ENCODE peak calls at places on chromosomes 12 and 14, in ten cellular contexts. One of them, this sample, is unnamed.

GRCh38 chr14:67428501-67429031 is 16.6 kb upstream of the PLEK2 start:
- DNase-seq in caudate nucleus: no peak
- DNase-seq in fibroblast of lung: peak; percentile 82
- DNase-seq in aorta: no peak
- DNase-seq in stomach: peak; percentile 54
- DNase-seq in esophagus squamous epithelium: no peak
- DNase-seq in H9: peak; percentile 50
- DNase-seq in IMR-90: peak; percentile 75
- DNase-seq in right lobe of liver: no peak
- DNase-seq in ovary: no peak
- DNase-seq in this sample: no peak

GRCh38 chr14:73633517-73634332 is 11.1 kb upstream of the DNAL1 start:
- DNase-seq in caudate nucleus: peak; percentile 20
- DNase-seq in fibroblast of lung: peak; percentile 60
- DNase-seq in aorta: peak; percentile 85
- DNase-seq in stomach: peak; percentile 59
- DNase-seq in esophagus squamous epithelium: no peak
- DNase-seq in H9: peak; percentile 63
- DNase-seq in IMR-90: peak; percentile 69
- DNase-seq in right lobe of liver: peak; percentile 80
- DNase-seq in ovary: peak; percentile 57
- DNase-seq in this sample: peak; percentile 72

GRCh38 chr14:29814153-29815057 is 113.2 kb downstream of the PRKD1 start:
- DNase-seq in caudate nucleus: peak; percentile 37
- DNase-seq in fibroblast of lung: peak; percentile 70
- DNase-seq in aorta: peak; percentile 76
- DNase-seq in stomach: peak; percentile 79
- DNase-seq in esophagus squamous epithelium: no peak
- DNase-seq in H9: no peak
- DNase-seq in IMR-90: peak; percentile 44
- DNase-seq in right lobe of liver: no peak
- DNase-seq in ovary: peak; percentile 85
- DNase-seq in this sample: peak; percentile 77

GRCh38 chr12:49939307-49939706 is 11.2 kb upstream of the AQP2 start:
- DNase-seq in caudate nucleus: no peak
- DNase-seq in fibroblast of lung: no peak
- DNase-seq in aorta: no peak
- DNase-seq in stomach: no peak
- DNase-seq in esophagus squamous epithelium: no peak
- DNase-seq in H9: no peak
- DNase-seq in IMR-90: no peak
- DNase-seq in right lobe of liver: no peak
- DNase-seq in ovary: no peak
- DNase-seq in this sample: no peak

GRCh38 chr14:25111061-25111601 is 61.2 kb upstream of the STXBP6 start:
- DNase-seq in caudate nucleus: no peak
- DNase-seq in fibroblast of lung: peak; percentile 99
- DNase-seq in aorta: no peak
- DNase-seq in stomach: peak; percentile 49
- DNase-seq in esophagus squamous epithelium: no peak
- DNase-seq in H9: no peak
- DNase-seq in IMR-90: peak; percentile 98
- DNase-seq in right lobe of liver: no peak
- DNase-seq in ovary: no peak
- DNase-seq in this sample: no peak

GRCh38 chr14:30906752-30907658 is 32.6 kb downstream of the COCH start:
- DNase-seq in caudate nucleus: no peak
- DNase-seq in fibroblast of lung: no peak
- DNase-seq in aorta: no peak
- DNase-seq in stomach: no peak
- DNase-seq in esophagus squamous epithelium: no peak
- DNase-seq in H9: no peak
- DNase-seq in IMR-90: peak; percentile 15
- DNase-seq in right lobe of liver: no peak
- DNase-seq in ovary: no peak
- DNase-seq in this sample: no peak

GRCh38 chr14:92969470-92970232 is 46.7 kb downstream of the CHGA start:
- DNase-seq in caudate nucleus: no peak
- DNase-seq in fibroblast of lung: no peak
- DNase-seq in aorta: no peak
- DNase-seq in stomach: no peak
- DNase-seq in esophagus squamous epithelium: no peak
- DNase-seq in H9: no peak
- DNase-seq in IMR-90: no peak
- DNase-seq in right lobe of liver: peak; percentile 59
- DNase-seq in ovary: no peak
- DNase-seq in this sample: no peak

GRCh38 chr12:55927588-55928502 is at the start of gene PYM1:
- DNase-seq in caudate nucleus: peak; percentile 35
- DNase-seq in fibroblast of lung: peak; percentile 64
- DNase-seq in aorta: peak; percentile 88
- DNase-seq in stomach: peak; percentile 88
- DNase-seq in esophagus squamous epithelium: peak; percentile 68
- DNase-seq in H9: peak; percentile 96
- DNase-seq in IMR-90: peak; percentile 50
- DNase-seq in right lobe of liver: peak; percentile 88
- DNase-seq in ovary: peak; percentile 75
- DNase-seq in this sample: peak; percentile 66

GRCh38 chr14:52402812-52403526 is 88.9 kb downstream of the PTGER2 start:
- DNase-seq in caudate nucleus: no peak
- DNase-seq in fibroblast of lung: peak; percentile 79
- DNase-seq in aorta: no peak
- DNase-seq in stomach: no peak
- DNase-seq in esophagus squamous epithelium: no peak
- DNase-seq in H9: no peak
- DNase-seq in IMR-90: peak; percentile 72
- DNase-seq in right lobe of liver: no peak
- DNase-seq in ovary: no peak
- DNase-seq in this sample: no peak

GRCh38 chr12:120466560-120467315 is 2.8 kb downstream of the SRSF9 start:
- DNase-seq in caudate nucleus: no peak
- DNase-seq in fibroblast of lung: peak; percentile 23
- DNase-seq in aorta: no peak
- DNase-seq in stomach: peak; percentile 48
- DNase-seq in esophagus squamous epithelium: no peak
- DNase-seq in H9: peak; percentile 72
- DNase-seq in IMR-90: peak; percentile 45
- DNase-seq in right lobe of liver: peak; percentile 31
- DNase-seq in ovary: peak; percentile 39
- DNase-seq in this sample: no peak

GRCh38 chr14:88825078-88825458 is 617 bp downstream of the TTC8 start:
- DNase-seq in caudate nucleus: no peak
- DNase-seq in fibroblast of lung: peak; percentile 45
- DNase-seq in aorta: no peak
- DNase-seq in stomach: no peak
- DNase-seq in esophagus squamous epithelium: no peak
- DNase-seq in H9: no peak
- DNase-seq in IMR-90: peak; percentile 23
- DNase-seq in right lobe of liver: no peak
- DNase-seq in ovary: no peak
- DNase-seq in this sample: no peak

GRCh38 chr14:60215127-60215444 is 33.9 kb upstream of the PPM1A start:
- DNase-seq in caudate nucleus: no peak
- DNase-seq in fibroblast of lung: no peak
- DNase-seq in aorta: no peak
- DNase-seq in stomach: no peak
- DNase-seq in esophagus squamous epithelium: no peak
- DNase-seq in H9: no peak
- DNase-seq in IMR-90: no peak
- DNase-seq in right lobe of liver: no peak
- DNase-seq in ovary: no peak
- DNase-seq in this sample: no peak

DNA sequence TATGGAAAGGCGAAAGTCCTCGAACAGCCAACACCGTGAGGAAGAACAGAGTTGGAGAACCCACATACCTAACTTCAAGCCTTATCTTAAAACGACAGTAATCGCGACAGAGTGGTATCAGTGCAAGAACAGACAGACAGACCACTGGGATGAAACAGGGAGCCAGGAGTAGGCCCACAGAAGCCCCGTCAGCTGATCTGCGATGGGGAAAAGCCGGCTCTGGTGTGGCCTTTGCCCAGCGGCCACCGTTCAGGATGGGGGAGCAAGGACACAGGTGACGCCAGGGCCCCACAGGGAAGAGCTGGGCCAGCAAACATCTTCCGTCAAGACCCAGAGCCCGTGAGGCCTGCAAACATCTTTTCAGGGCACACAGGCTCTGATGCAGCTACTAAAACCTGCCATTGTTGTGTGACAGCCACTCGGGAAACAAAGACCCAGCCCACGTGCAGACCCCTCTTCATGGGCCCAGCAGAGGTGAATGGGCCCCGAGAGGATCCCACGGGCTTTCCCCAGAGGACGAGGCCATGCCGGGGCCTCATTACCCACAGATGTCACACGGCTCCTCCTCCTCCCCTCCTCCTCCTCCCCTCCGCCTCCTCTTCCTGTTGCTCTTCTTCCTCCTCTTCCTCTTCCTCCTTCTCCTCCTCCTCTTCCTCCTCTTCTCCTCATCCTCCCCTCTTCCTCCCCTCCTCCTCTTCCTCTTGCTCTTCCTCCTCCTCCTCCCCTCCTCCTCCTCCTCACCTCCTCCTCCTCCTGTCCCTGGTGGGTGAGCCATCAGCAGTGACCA is 277.7 kb downstream of the ADGRD1 start:
- DNase-seq in caudate nucleus: no peak
- DNase-seq in fibroblast of lung: no peak
- DNase-seq in aorta: peak; percentile 50
- DNase-seq in stomach: no peak
- DNase-seq in esophagus squamous epithelium: no peak
- DNase-seq in H9: no peak
- DNase-seq in IMR-90: no peak
- DNase-seq in right lobe of liver: no peak
- DNase-seq in ovary: no peak
- DNase-seq in this sample: no peak
- H3K27ac ChIP-seq in caudate nucleus: no peak overlapping the region
- H3K27ac ChIP-seq in fibroblast of lung: no peak overlapping the region
- H3K27ac ChIP-seq in aorta: no peak overlapping the region
- H3K27ac ChIP-seq in stomach: no peak overlapping the region
- H3K27ac ChIP-seq in esophagus squamous epithelium: no peak overlapping the region
- H3K27ac ChIP-seq in H9: no peak overlapping the region
- H3K27ac ChIP-seq in IMR-90: no peak overlapping the region
- H3K27ac ChIP-seq in right lobe of liver: no peak overlapping the region
- H3K27ac ChIP-seq in ovary: no peak overlapping the region
- H3K27ac ChIP-seq in this sample: no peak overlapping the region

DNA sequence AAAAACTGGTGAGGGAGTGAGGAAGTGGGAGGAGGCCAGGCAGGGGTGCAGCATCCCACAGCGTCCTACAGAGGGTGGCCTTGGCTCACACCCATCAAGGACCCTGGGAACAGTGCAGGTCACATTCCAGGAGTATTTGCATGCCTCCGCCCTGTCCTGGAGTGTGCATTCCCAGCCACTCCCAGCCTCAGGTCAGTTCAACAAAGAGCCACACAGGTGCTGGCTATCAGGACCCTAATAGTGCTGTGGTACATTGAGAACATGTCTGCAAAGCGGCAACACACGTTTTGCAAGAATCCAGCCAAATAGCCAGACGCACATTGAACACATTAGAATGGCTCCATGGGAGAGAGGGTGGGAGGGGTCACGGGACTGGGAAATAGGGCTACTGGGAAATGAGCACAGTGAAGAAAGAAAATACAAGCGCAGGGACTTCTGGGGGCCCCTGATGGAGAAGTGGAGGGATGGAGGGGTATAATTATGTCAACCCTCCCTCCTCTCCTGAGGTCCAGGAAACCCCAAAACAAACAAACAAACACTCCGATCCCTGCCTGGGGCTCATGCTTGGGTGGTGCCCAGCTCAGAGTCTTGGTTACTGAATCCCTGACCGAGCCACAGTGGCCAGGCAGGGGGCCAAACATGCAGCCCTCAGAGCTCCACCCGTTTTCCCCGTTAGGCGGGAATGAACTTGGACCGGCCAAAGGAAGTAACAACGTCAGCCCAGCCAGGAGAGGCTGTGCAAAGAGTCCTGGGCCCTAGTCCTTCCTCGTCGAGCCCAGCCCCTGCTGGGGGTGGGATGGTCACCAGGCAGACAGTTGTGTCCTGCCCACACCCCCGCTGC is 36.4 kb downstream of the CMKLR1 start:
- DNase-seq in caudate nucleus: no peak
- DNase-seq in fibroblast of lung: peak; percentile 34
- DNase-seq in aorta: peak; percentile 92
- DNase-seq in stomach: peak; percentile 39
- DNase-seq in esophagus squamous epithelium: no peak
- DNase-seq in H9: peak; percentile 85
- DNase-seq in IMR-90: no peak
- DNase-seq in right lobe of liver: peak; percentile 44
- DNase-seq in ovary: no peak
- DNase-seq in this sample: no peak
- H3K27ac ChIP-seq in caudate nucleus: peak overlapping the region; percentile 2
- H3K27ac ChIP-seq in fibroblast of lung: no peak overlapping the region
- H3K27ac ChIP-seq in aorta: no peak overlapping the region
- H3K27ac ChIP-seq in stomach: peak overlapping the region; percentile 77
- H3K27ac ChIP-seq in esophagus squamous epithelium: peak overlapping the region; percentile 58
- H3K27ac ChIP-seq in H9: no peak overlapping the region
- H3K27ac ChIP-seq in IMR-90: no peak overlapping the region
- H3K27ac ChIP-seq in right lobe of liver: no peak overlapping the region
- H3K27ac ChIP-seq in ovary: no peak overlapping the region
- H3K27ac ChIP-seq in this sample: no peak overlapping the region

DNA sequence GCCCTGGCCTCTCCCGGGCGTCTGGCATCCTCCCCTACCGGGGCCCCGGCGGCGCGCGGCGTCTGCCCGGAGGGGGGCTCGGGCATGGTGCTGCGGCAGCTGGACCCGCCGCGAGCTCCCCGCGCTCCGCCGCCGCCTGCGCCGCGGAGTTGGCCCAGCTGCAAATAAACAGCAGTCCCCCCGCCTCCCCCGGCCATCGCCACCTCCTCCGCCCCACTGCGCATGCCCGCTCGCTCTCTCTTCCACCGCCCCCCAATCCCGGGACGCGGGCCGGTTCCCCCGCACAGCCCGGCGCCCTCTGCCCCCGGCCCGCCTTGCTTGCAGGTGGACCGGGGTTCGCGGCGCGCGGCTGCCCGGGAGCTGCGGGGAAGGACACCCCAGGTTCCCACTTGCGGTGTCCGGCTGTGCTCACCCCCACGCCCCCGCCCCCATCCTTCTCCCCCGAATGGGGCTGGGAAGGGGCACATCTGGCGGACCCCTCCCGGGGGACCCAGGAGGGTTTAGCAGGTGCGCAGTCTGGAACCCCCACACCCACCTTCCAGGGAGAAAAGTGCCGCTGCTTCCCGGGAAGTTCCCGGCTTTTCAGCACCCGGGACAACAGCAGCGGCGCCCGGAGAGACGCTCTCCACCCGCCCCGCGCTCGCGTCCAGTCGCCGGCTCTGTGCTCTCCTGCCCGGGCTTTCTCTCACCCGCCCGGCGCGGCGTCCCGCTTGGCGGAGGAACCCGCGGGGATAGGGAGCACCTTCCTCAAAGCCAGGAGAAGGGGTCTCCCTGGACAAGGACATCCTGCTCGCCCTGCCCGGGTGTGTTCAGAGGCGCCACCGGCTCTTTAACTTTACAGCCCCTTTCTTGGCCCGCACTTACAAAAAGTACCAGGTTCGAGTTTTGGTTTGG is at the start of gene TMTC1:
- DNase-seq in caudate nucleus: peak; percentile 33
- DNase-seq in fibroblast of lung: peak; percentile 70
- DNase-seq in aorta: peak; percentile 95
- DNase-seq in stomach: peak; percentile 51
- DNase-seq in esophagus squamous epithelium: no peak
- DNase-seq in H9: peak; percentile 88
- DNase-seq in IMR-90: peak; percentile 50
- DNase-seq in right lobe of liver: peak; percentile 87
- DNase-seq in ovary: peak; percentile 90
- DNase-seq in this sample: peak; percentile 23
- H3K27ac ChIP-seq in caudate nucleus: peak within 1 kb of the TSS; percentile 82
- H3K27ac ChIP-seq in fibroblast of lung: peak within 1 kb of the TSS; percentile 84
- H3K27ac ChIP-seq in aorta: no peak within 1 kb of the TSS
- H3K27ac ChIP-seq in stomach: peak within 1 kb of the TSS; percentile 85
- H3K27ac ChIP-seq in esophagus squamous epithelium: peak within 1 kb of the TSS; percentile 79
- H3K27ac ChIP-seq in H9: no peak within 1 kb of the TSS
- H3K27ac ChIP-seq in IMR-90: peak within 1 kb of the TSS; percentile 89
- H3K27ac ChIP-seq in right lobe of liver: peak within 1 kb of the TSS; percentile 30
- H3K27ac ChIP-seq in ovary: peak within 1 kb of the TSS; percentile 62
- H3K27ac ChIP-seq in this sample: peak within 1 kb of the TSS; percentile 61

GRCh38 chr14:32618991-32619390 is 289.9 kb downstream of the AKAP6 start:
- DNase-seq in caudate nucleus: no peak
- DNase-seq in fibroblast of lung: no peak
- DNase-seq in aorta: no peak
- DNase-seq in stomach: no peak
- DNase-seq in esophagus squamous epithelium: no peak
- DNase-seq in H9: no peak
- DNase-seq in IMR-90: no peak
- DNase-seq in right lobe of liver: no peak
- DNase-seq in ovary: no peak
- DNase-seq in this sample: no peak
- H3K27ac ChIP-seq in caudate nucleus: no peak overlapping the region
- H3K27ac ChIP-seq in fibroblast of lung: no peak overlapping the region
- H3K27ac ChIP-seq in aorta: no peak overlapping the region
- H3K27ac ChIP-seq in stomach: no peak overlapping the region
- H3K27ac ChIP-seq in esophagus squamous epithelium: no peak overlapping the region
- H3K27ac ChIP-seq in H9: no peak overlapping the region
- H3K27ac ChIP-seq in IMR-90: no peak overlapping the region
- H3K27ac ChIP-seq in right lobe of liver: no peak overlapping the region
- H3K27ac ChIP-seq in ovary: no peak overlapping the region
- H3K27ac ChIP-seq in this sample: no peak overlapping the region

This sample was measured in substantia nigra.